ENCODE peak calls at places on chromosomes 1 and 21, in four cellular contexts. R, L, V and H are unnamed samples.

GRCh38 chr21:44421901-44422840 is 33.1 kb upstream of the LRRC3 start:
- DNase-seq in V (no peak), L (peak; percentile 25), R (no peak), H (no peak)

GRCh38 chr1:81387446-81387845 is 413.3 kb upstream of the ADGRL2 start:
- DNase-seq in V (no peak), R (no peak), L (no peak), H (no peak)

GRCh38 chr1:237938553-237938952 is 47.8 kb upstream of the ZP4 start:
- DNase-seq in L (no peak), R (no peak), V (no peak), H (no peak)

GRCh38 chr1:154481058-154481457 is 21.0 kb upstream of the TDRD10 start:
- DNase-seq in V (no peak), R (no peak), L (no peak), H (no peak)

GRCh38 chr1:169809370-169810095 is 14.8 kb upstream of the METTL18 start:
- DNase-seq in L (no peak), V (peak; percentile 36), R (peak; percentile 4), H (no peak)

GRCh38 chr1:82161651-82162238 is 361.0 kb downstream of the ADGRL2 start:
- DNase-seq in V (no peak), R (no peak), L (no peak), H (no peak)

GRCh38 chr1:202625416-202626360 is 84.6 kb downstream of the SYT2 start:
- DNase-seq in V (no peak), R (peak; percentile 80), L (peak; percentile 76), H (peak; percentile 56)

GRCh38 chr1:52532732-52533327 is 20.1 kb downstream of the TUT4 start:
- DNase-seq in L (no peak), R (no peak), V (no peak), H (no peak)

GRCh38 chr1:36796101-36796590 is 238.2 kb downstream of the GRIK3 start:
- DNase-seq in R (no peak), L (no peak), V (peak; percentile 70), H (no peak)

GRCh38 chr1:185409763-185410528 is 92.9 kb upstream of the IVNS1ABP start:
- DNase-seq in L (no peak), V (no peak), R (no peak), H (no peak)

GRCh38 chr1:201088901-201089525 is 23.2 kb downstream of the CACNA1S start:
- DNase-seq in L (no peak), R (no peak), V (no peak), H (no peak)

GRCh38 chr1:88731475-88731874 is 47.4 kb downstream of the PKN2 start:
- DNase-seq in V (peak; percentile 83), L (no peak), R (peak; percentile 19), H (no peak)

GRCh38 chr1:64543831-64544230 is 73.9 kb downstream of the CACHD1 start:
- DNase-seq in V (no peak), L (no peak), R (no peak), H (no peak)

GRCh38 chr1:107647012-107647411 is 318.0 kb downstream of the VAV3 start:
- DNase-seq in V (no peak), L (no peak), R (no peak), H (no peak)

GRCh38 chr1:193654951-193655705 is 468.7 kb upstream of the B3GALT2 start:
- DNase-seq in R (peak; percentile 15), L (no peak), V (no peak), H (no peak)

GRCh38 chr1:119647734-119648619 is at the start of gene ZNF697:
- DNase-seq in L (peak; percentile 97), V (peak; percentile 96), R (peak; percentile 89), H (peak; percentile 99)